ENCODE peak calls at places on chromosomes 12 and 14, in six cellular contexts. C is psoas muscle; B is left lung; G is GM23248; Z is CD8-positive, alpha-beta T cell; W is naive thymus-derived CD4-positive, alpha-beta T cell. J is an unnamed sample. For H3K36me3, the result is how much of the 10 kb centered on the place peaks cover.

GRCh38 chr14:43939836-43940235 is 567.2 kb downstream of the FSCB start:
- DNase-seq in C (no peak), B (peak), G (no peak), Z (no peak), W (no peak), J (no peak)

GRCh38 chr12:125549836-125550235 is 484.6 kb downstream of the AACS start:
- DNase-seq in C (no peak), B (no peak), G (no peak), Z (no peak), W (no peak), J (no peak)

GRCh38 chr14:62118461-62118860 is 356.2 kb downstream of the SNAPC1 start:
- DNase-seq in C (no peak), B (no peak), G (no peak), Z (no peak), W (no peak), J (no peak)

GRCh38 chr12:21606175-21606574 is 1.5 kb upstream of the GYS2 start:
- DNase-seq in C (no peak), B (no peak), G (no peak), Z (no peak), W (no peak), J (no peak)

GRCh38 chr12:46386877-46387629 is 14.5 kb upstream of the SLC38A2 start:
- DNase-seq in C (no peak), B (no peak), G (peak), Z (no peak), W (no peak), J (no peak)

GRCh38 chr12:108302471-108303311 is 36.4 kb downstream of the CMKLR1 start:
- DNase-seq in C (peak), B (peak), G (peak), Z (no peak), W (no peak), J (no peak)

GRCh38 chr14:49134940-49135339 is 451.2 kb downstream of the RPS29 start:
- DNase-seq in C (no peak), B (no peak), G (no peak), Z (no peak), W (no peak), J (no peak)

GRCh38 chr14:53978194-53978593 is 21.6 kb upstream of the BMP4 start:
- DNase-seq in C (no peak), B (no peak), G (no peak), Z (no peak), W (no peak), J (no peak)

GRCh38 chr14:23377873-23378563 is 1.2 kb downstream of the CMTM5 start:
- DNase-seq in C (no peak), B (no peak), G (no peak), Z (no peak), W (no peak), J (no peak)

GRCh38 chr14:100988956-100989355 is 85.4 kb upstream of the RTL1 start:
- DNase-seq in C (no peak), B (no peak), G (no peak), Z (no peak), W (no peak), J (no peak)

GRCh38 chr12:99619389-99620158 is 28.0 kb upstream of the GARIN6 start:
- DNase-seq in C (no peak), B (no peak), G (peak), Z (no peak), W (no peak), J (no peak)

GRCh38 chr12:51441583-51441982 is 17.0 kb downstream of the SLC4A8 start:
- DNase-seq in C (no peak), B (no peak), G (peak), Z (no peak), W (no peak), J (no peak)

GRCh38 chr12:114626-115211 is 48.2 kb downstream of the IQSEC3 start:
- DNase-seq in C (no peak), B (no peak), G (no peak), Z (no peak), W (no peak), J (no peak)
- H3K4me3 ChIP-seq in C (no peak), B (no peak), G (no peak), Z (no peak), W (no peak), J (no peak)

DNA sequence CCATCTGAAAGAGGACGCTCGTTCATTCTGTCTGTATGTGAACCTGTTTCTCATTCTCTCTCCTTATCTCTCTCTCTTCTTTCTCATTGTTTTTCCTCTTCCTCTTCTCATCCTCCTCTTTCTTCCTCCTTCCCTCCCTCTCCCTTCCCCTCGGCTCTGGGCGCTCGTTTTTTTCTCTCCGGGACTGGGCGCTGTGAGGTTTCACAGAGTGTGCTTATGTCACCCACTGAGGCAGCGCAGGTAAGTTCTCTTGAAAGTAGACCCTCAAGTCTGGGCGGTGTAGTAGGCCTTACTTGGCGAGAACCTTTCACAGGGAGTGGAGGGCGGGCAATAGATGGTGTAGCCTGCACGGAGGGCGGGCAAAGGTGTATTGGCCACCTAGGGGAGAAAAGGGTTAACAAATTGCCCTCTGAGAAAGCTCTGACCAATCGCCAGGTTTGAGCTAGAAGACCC is 4.5 kb upstream of the SIX1 start:
- DNase-seq in C (no peak), B (no peak), G (no peak), Z (no peak), W (no peak), J (no peak)
- H3K27ac ChIP-seq in C (peak), B (no peak), G (no peak), Z (no peak), W (no peak), J (no peak)

GRCh38 chr14:99280041-99280731 is 8.2 kb upstream of the BCL11B start:
- DNase-seq in C (no peak), B (peak), G (no peak), Z (no peak), W (no peak), J (no peak)
- H3K36me3 ChIP-seq in C (under half), B (under half), G (under half), Z (under half), W (under half), J (under half)

GRCh38 chr14:99729991-99730875 is 46.1 kb downstream of the CYP46A1 start:
- DNase-seq in C (peak), B (peak), G (peak), Z (peak), W (peak), J (peak)
- H3K4me3 ChIP-seq in C (peak), B (peak), G (peak), Z (no peak), W (no peak), J (no peak)

DNA sequence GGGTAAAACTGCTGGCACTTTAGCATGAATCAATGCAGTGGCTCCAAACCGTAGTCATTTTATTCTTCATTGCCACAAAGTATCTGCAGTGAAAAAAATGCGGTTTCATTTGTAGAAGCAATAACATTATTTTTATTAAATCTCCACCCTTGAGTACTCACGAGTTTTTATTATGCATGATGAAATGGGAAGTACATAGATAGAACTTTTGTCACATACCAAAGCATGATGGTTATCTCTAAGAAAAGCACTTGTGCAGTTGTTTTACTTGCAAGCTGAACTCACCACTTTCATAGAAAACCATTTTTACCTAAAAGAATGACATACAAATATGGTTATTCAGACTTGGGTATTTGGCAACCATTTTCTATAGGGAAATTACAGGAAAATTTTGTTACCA is 90.3 kb downstream of the PELI2 start:
- DNase-seq in C (no peak), B (no peak), G (no peak), Z (no peak), W (no peak), J (no peak)
- H3K27ac ChIP-seq in C (no peak), B (no peak), G (no peak), Z (no peak), W (no peak), J (no peak)

GRCh38 chr12:110733857-110734373 is 8.8 kb downstream of the PPP1CC start:
- DNase-seq in C (no peak), B (no peak), G (no peak), Z (no peak), W (no peak), J (no peak)

GRCh38 chr12:110739488-110739887 is 3.2 kb downstream of the PPP1CC start:
- DNase-seq in C (no peak), B (no peak), G (no peak), Z (no peak), W (no peak), J (no peak)

GRCh38 chr12:110741371-110741770 is 1.3 kb downstream of the PPP1CC start:
- DNase-seq in C (no peak), B (no peak), G (peak), Z (no peak), W (no peak), J (peak)

GRCh38 chr12:110739894-110740293 is 2.8 kb downstream of the PPP1CC start:
- DNase-seq in C (no peak), B (no peak), G (peak), Z (no peak), W (no peak), J (no peak)

GRCh38 chr12:110737532-110737931 is 5.2 kb downstream of the PPP1CC start:
- DNase-seq in C (no peak), B (no peak), G (no peak), Z (no peak), W (no peak), J (no peak)
- H3K36me3 ChIP-seq in C (under half), B (under half), G (under half), Z (under half), W (under half), J (under half)

DNA sequence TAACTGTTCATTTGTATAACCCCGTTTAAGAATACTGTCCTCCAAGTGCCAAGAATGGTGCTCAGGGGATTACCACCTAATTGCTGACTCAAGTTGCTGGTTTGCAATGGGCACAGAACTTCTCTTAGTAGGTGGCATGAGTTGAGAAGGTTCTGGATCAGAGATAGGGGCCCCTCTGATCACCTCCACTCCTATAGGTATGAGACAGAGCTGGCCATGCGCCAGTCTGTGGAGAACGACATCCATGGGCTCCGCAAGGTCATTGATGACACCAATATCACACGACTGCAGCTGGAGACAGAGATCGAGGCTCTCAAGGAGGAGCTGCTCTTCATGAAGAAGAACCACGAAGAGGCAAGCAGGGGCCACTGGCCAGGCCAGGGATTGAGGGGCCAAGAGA is 1.6 kb downstream of the KRT18 start:
- DNase-seq in C (no peak), B (no peak), G (no peak), Z (no peak), W (no peak), J (no peak)
- H3K4me3 ChIP-seq in C (no peak), B (peak), G (peak), Z (no peak), W (no peak), J (no peak)

GRCh38 chr12:120388711-120389431 is 19.9 kb upstream of the MSI1 start:
- DNase-seq in C (no peak), B (no peak), G (peak), Z (no peak), W (no peak), J (no peak)

GRCh38 chr12:120397827-120398563 is 29.0 kb upstream of the MSI1 start:
- DNase-seq in C (no peak), B (no peak), G (no peak), Z (no peak), W (no peak), J (no peak)

GRCh38 chr12:120399531-120399930 is 30.6 kb upstream of the MSI1 start:
- DNase-seq in C (no peak), B (no peak), G (peak), Z (no peak), W (no peak), J (no peak)

GRCh38 chr12:120390540-120391120 is 21.7 kb upstream of the MSI1 start:
- DNase-seq in C (no peak), B (no peak), G (no peak), Z (no peak), W (no peak), J (no peak)

GRCh38 chr12:120394483-120395367 is 25.8 kb upstream of the MSI1 start:
- DNase-seq in C (no peak), B (peak), G (no peak), Z (no peak), W (no peak), J (no peak)
- H3K27ac ChIP-seq in C (no peak), B (no peak), G (no peak), Z (no peak), W (no peak), J (no peak)

DNA sequence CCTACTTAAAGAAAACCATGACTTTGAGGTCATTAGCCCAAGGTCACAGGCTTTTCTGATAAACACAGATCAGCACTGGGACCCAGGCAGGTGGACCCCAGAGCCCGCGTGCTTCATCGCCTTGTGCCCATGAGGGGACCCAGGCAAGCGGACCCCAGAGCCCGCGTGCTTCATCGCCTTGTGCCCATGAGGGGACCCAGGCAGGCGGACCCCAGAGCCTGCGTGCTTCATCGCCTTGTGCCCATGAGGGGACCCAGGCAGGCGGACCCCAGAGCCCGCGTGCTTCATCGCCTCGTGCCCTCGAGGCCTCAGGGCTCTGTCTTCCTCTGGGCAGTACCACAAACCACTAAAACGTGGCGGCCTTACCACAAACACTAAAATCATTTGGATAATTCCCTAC is 31.7 kb downstream of the STX2 start:
- DNase-seq in C (no peak), B (no peak), G (no peak), Z (no peak), W (no peak), J (no peak)
- H3K36me3 ChIP-seq in C (half or more), B (half or more), G (under half), Z (under half), W (under half), J (half or more)